ENCODE peak calls at places on chromosomes 16 and 17, in four cellular contexts. T is EL; G is IMR-90; E is activated CD4-positive, alpha-beta T cell treated with anti-CD3 and anti-CD28 coated beads, Interleukin-2, amount 50 U/mL, for 48 hours. N is an unnamed sample.

GRCh38 chr16:24286713-24287405 is 30.7 kb downstream of the CACNG3 start:
- DNase-seq in T (no peak), G (no peak), E (no peak), N (no peak)

GRCh38 chr16:48081656-48082055 is 74.1 kb downstream of the ABCC12 start:
- DNase-seq in T (peak; percentile 84), G (peak; percentile 90), E (no peak), N (no peak)

GRCh38 chr17:77611791-77612466 is 346.6 kb upstream of the TNRC6C start:
- DNase-seq in T (no peak), G (no peak), E (no peak), N (no peak)

GRCh38 chr16:48538746-48539484 is 71.1 kb downstream of the N4BP1 start:
- DNase-seq in T (no peak), G (no peak), E (peak; percentile 20), N (no peak)

GRCh38 chr16:47323241-47323640 is 137.6 kb downstream of the ITFG1 start:
- DNase-seq in T (no peak), G (no peak), E (no peak), N (no peak)

GRCh38 chr17:55588858-55589257 is 77.6 kb upstream of the SMIM36 start:
- DNase-seq in T (no peak), G (peak; percentile 40), E (no peak), N (no peak)

GRCh38 chr16:84836234-84836647 is 16.5 kb downstream of the CRISPLD2 start:
- DNase-seq in T (peak; percentile 100), G (peak; percentile 100), E (no peak), N (no peak)

GRCh38 chr17:79871131-79871530 is 31.9 kb upstream of the CBX4 start:
- DNase-seq in T (no peak), G (no peak), E (no peak), N (no peak)

GRCh38 chr17:9842057-9842758 is 16.5 kb downstream of the GLP2R start:
- DNase-seq in T (peak; percentile 41), G (peak; percentile 77), E (no peak), N (no peak)

GRCh38 chr17:8916470-8916869 is 49.0 kb upstream of the PIK3R6 start:
- DNase-seq in T (no peak), G (no peak), E (no peak), N (no peak)

GRCh38 chr17:81056352-81056751 is 21.4 kb downstream of the BAIAP2 start:
- DNase-seq in T (no peak), G (no peak), E (no peak), N (no peak)

GRCh38 chr17:42347198-42347597 is 41.0 kb downstream of the STAT3 start:
- DNase-seq in T (peak; percentile 89), G (peak; percentile 86), E (no peak), N (no peak)

GRCh38 chr17:55433029-55433628 is 11.5 kb upstream of the MMD start:
- DNase-seq in T (peak; percentile 49), G (peak; percentile 60), E (no peak), N (no peak)

GRCh38 chr17:73466704-73467433 is 155.1 kb upstream of the CDC42EP4 start:
- DNase-seq in T (no peak), G (no peak), E (no peak), N (no peak)

GRCh38 chr16:80260906-80261311 is 279.9 kb upstream of the DYNLRB2 start:
- DNase-seq in T (no peak), G (peak; percentile 13), E (no peak), N (no peak)

GRCh38 chr17:44820631-44821196 is 9.4 kb downstream of the GJC1 start:
- DNase-seq in T (peak; percentile 95), G (peak; percentile 91), E (no peak), N (no peak)

GRCh38 chr17:64531955-64532371 is 25.2 kb downstream of the CEP95 start:
- DNase-seq in T (no peak), G (peak; percentile 59), E (no peak), N (no peak)

GRCh38 chr16:84410361-84411138 is 42.2 kb downstream of the ATP2C2 start:
- DNase-seq in T (no peak), G (no peak), E (no peak), N (no peak)

GRCh38 chr17:80008383-80008840 is 27.3 kb downstream of the TBC1D16 start:
- DNase-seq in T (peak; percentile 64), G (peak; percentile 48), E (peak; percentile 89), N (peak; percentile 87)

GRCh38 chr17:826778-827177 is 44.6 kb downstream of the MRM3 start:
- DNase-seq in T (no peak), G (no peak), E (no peak), N (no peak)

GRCh38 chr16:12184419-12184831 is 207.9 kb downstream of the SNX29 start:
- DNase-seq in T (no peak), G (no peak), E (no peak), N (no peak)

GRCh38 chr17:63039899-63040602 is 74.0 kb downstream of the TANC2 start:
- DNase-seq in T (peak; percentile 62), G (peak; percentile 56), E (no peak), N (no peak)

GRCh38 chr17:74217036-74217725 is 3.8 kb downstream of the TTYH2 start:
- DNase-seq in T (no peak), G (no peak), E (no peak), N (no peak)

GRCh38 chr17:81002013-81002384 is 10.4 kb downstream of the CHMP6 start:
- DNase-seq in T (no peak), G (no peak), E (no peak), N (no peak)

GRCh38 chr16:46822270-46822669 is 8.7 kb downstream of the C16orf87 start:
- DNase-seq in T (peak; percentile 85), G (peak; percentile 91), E (peak; percentile 47), N (no peak)

N was measured in activated T-cell treated with anti-CD3 and anti-CD28 coated beads, Interleukin-2, amount 50 U/mL, for 24 hours.